ENCODE peak calls at places on chromosomes 11 and 22, in six cellular contexts. One of them, this sample, is unnamed.

GRCh38 chr11:5242933-5243844 is 6.5 kb downstream of the HBG1 start:
- DNase-seq in left lung: no peak
- DNase-seq in psoas muscle: no peak
- DNase-seq in left ventricle myocardium inferior: no peak
- DNase-seq in heart right ventricle: no peak
- DNase-seq in choroid plexus epithelial cell: peak; percentile 64
- DNase-seq in this sample: peak; percentile 41

GRCh38 chr11:102615077-102615893 is 9.8 kb downstream of the MMP20 start:
- DNase-seq in left lung: no peak
- DNase-seq in psoas muscle: no peak
- DNase-seq in left ventricle myocardium inferior: no peak
- DNase-seq in heart right ventricle: no peak
- DNase-seq in choroid plexus epithelial cell: no peak
- DNase-seq in this sample: no peak

GRCh38 chr22:43050995-43051394 is 36.0 kb upstream of the PACSIN2 start:
- DNase-seq in left lung: no peak
- DNase-seq in psoas muscle: no peak
- DNase-seq in left ventricle myocardium inferior: no peak
- DNase-seq in heart right ventricle: no peak
- DNase-seq in choroid plexus epithelial cell: no peak
- DNase-seq in this sample: no peak

GRCh38 chr11:64742940-64743590 is 877 bp downstream of the RASGRP2 start:
- DNase-seq in left lung: peak; percentile 81
- DNase-seq in psoas muscle: peak; percentile 93
- DNase-seq in left ventricle myocardium inferior: peak; percentile 84
- DNase-seq in heart right ventricle: peak; percentile 77
- DNase-seq in choroid plexus epithelial cell: peak; percentile 92
- DNase-seq in this sample: peak; percentile 45

GRCh38 chr11:113634940-113635575 is 71.0 kb downstream of the TMPRSS5 start:
- DNase-seq in left lung: no peak
- DNase-seq in psoas muscle: no peak
- DNase-seq in left ventricle myocardium inferior: no peak
- DNase-seq in heart right ventricle: no peak
- DNase-seq in choroid plexus epithelial cell: no peak
- DNase-seq in this sample: no peak

GRCh38 chr11:69545976-69546617 is 64.6 kb downstream of the LINC01488 start:
- DNase-seq in left lung: no peak
- DNase-seq in psoas muscle: no peak
- DNase-seq in left ventricle myocardium inferior: no peak
- DNase-seq in heart right ventricle: no peak
- DNase-seq in choroid plexus epithelial cell: no peak
- DNase-seq in this sample: no peak

GRCh38 chr11:93476796-93477195 is 66.4 kb downstream of the SMCO4 start:
- DNase-seq in left lung: no peak
- DNase-seq in psoas muscle: no peak
- DNase-seq in left ventricle myocardium inferior: no peak
- DNase-seq in heart right ventricle: no peak
- DNase-seq in choroid plexus epithelial cell: peak; percentile 64
- DNase-seq in this sample: no peak

GRCh38 chr11:123231263-123231662 is 36.2 kb upstream of the CLMP start:
- DNase-seq in left lung: no peak
- DNase-seq in psoas muscle: no peak
- DNase-seq in left ventricle myocardium inferior: no peak
- DNase-seq in heart right ventricle: no peak
- DNase-seq in choroid plexus epithelial cell: peak; percentile 63
- DNase-seq in this sample: no peak

GRCh38 chr11:36009469-36009868 is 65.6 kb downstream of the LDLRAD3 start:
- DNase-seq in left lung: no peak
- DNase-seq in psoas muscle: no peak
- DNase-seq in left ventricle myocardium inferior: no peak
- DNase-seq in heart right ventricle: no peak
- DNase-seq in choroid plexus epithelial cell: peak; percentile 80
- DNase-seq in this sample: peak; percentile 79

GRCh38 chr11:73077454-73077853 is 64.7 kb downstream of the FCHSD2 start:
- DNase-seq in left lung: no peak
- DNase-seq in psoas muscle: no peak
- DNase-seq in left ventricle myocardium inferior: no peak
- DNase-seq in heart right ventricle: no peak
- DNase-seq in choroid plexus epithelial cell: no peak
- DNase-seq in this sample: peak; percentile 9

GRCh38 chr11:68449951-68450350 is 10.6 kb upstream of the PPP6R3 start:
- DNase-seq in left lung: no peak
- DNase-seq in psoas muscle: no peak
- DNase-seq in left ventricle myocardium inferior: no peak
- DNase-seq in heart right ventricle: no peak
- DNase-seq in choroid plexus epithelial cell: no peak
- DNase-seq in this sample: no peak

GRCh38 chr22:22401381-22401780 is 107.2 kb downstream of the ZNF280B start:
- DNase-seq in left lung: no peak
- DNase-seq in psoas muscle: no peak
- DNase-seq in left ventricle myocardium inferior: no peak
- DNase-seq in heart right ventricle: no peak
- DNase-seq in choroid plexus epithelial cell: no peak
- DNase-seq in this sample: no peak

GRCh38 chr11:66410191-66410590 is 10.6 kb upstream of the NPAS4 start:
- DNase-seq in left lung: no peak
- DNase-seq in psoas muscle: no peak
- DNase-seq in left ventricle myocardium inferior: no peak
- DNase-seq in heart right ventricle: no peak
- DNase-seq in choroid plexus epithelial cell: no peak
- DNase-seq in this sample: no peak

GRCh38 chr11:66407651-66408050 is 13.2 kb upstream of the NPAS4 start:
- DNase-seq in left lung: no peak
- DNase-seq in psoas muscle: no peak
- DNase-seq in left ventricle myocardium inferior: no peak
- DNase-seq in heart right ventricle: no peak
- DNase-seq in choroid plexus epithelial cell: no peak
- DNase-seq in this sample: no peak

GRCh38 chr11:66408488-66409214 is 12.2 kb upstream of the NPAS4 start:
- DNase-seq in left lung: peak; percentile 84
- DNase-seq in psoas muscle: peak; percentile 93
- DNase-seq in left ventricle myocardium inferior: peak; percentile 87
- DNase-seq in heart right ventricle: peak; percentile 87
- DNase-seq in choroid plexus epithelial cell: peak; percentile 90
- DNase-seq in this sample: peak; percentile 95

GRCh38 chr11:66411323-66411722 is 9.5 kb upstream of the NPAS4 start:
- DNase-seq in left lung: no peak
- DNase-seq in psoas muscle: no peak
- DNase-seq in left ventricle myocardium inferior: no peak
- DNase-seq in heart right ventricle: no peak
- DNase-seq in choroid plexus epithelial cell: no peak
- DNase-seq in this sample: no peak

DNA sequence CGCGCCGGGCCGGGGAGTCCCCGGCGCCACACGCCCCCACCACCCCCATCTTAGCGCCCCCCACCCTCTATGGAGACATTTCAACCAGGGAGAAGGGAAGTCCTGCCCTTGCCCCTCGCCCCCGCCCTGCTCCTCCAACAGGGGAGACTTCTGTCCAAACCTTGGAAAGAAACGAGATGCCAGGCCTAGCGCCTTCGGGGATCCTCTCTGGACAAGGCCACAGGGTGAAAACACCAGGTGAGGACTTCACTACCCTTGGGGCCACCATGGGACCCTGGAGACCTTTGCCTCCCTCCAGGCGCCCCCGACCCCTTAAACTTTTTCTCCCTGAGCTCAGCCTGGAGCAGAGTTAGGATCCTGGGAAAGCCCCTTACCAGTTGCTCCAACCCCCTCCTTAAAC is 11.6 kb upstream of the NPAS4 start:
- DNase-seq in left lung: no peak
- DNase-seq in psoas muscle: no peak
- DNase-seq in left ventricle myocardium inferior: no peak
- DNase-seq in heart right ventricle: no peak
- DNase-seq in choroid plexus epithelial cell: no peak
- DNase-seq in this sample: no peak
- H3K4me3 ChIP-seq in left lung: peak overlapping the region; percentile 27
- H3K4me3 ChIP-seq in psoas muscle: peak overlapping the region; percentile 59
- H3K4me3 ChIP-seq in left ventricle myocardium inferior: peak overlapping the region; percentile 64
- H3K4me3 ChIP-seq in heart right ventricle: peak overlapping the region; percentile 10
- H3K4me3 ChIP-seq in choroid plexus epithelial cell: no peak overlapping the region
- H3K4me3 ChIP-seq in this sample: no peak overlapping the region

GRCh38 chr22:29353860-29354259 is 34.5 kb downstream of the AP1B1 start:
- DNase-seq in left lung: no peak
- DNase-seq in psoas muscle: peak; percentile 38
- DNase-seq in left ventricle myocardium inferior: no peak
- DNase-seq in heart right ventricle: no peak
- DNase-seq in choroid plexus epithelial cell: no peak
- DNase-seq in this sample: no peak

GRCh38 chr22:29359469-29359868 is 28.9 kb downstream of the AP1B1 start:
- DNase-seq in left lung: no peak
- DNase-seq in psoas muscle: peak; percentile 85
- DNase-seq in left ventricle myocardium inferior: peak; percentile 58
- DNase-seq in heart right ventricle: peak; percentile 64
- DNase-seq in choroid plexus epithelial cell: peak; percentile 77
- DNase-seq in this sample: peak; percentile 78
- TF ChIP-seq CTCF in left lung: peak; percentile 42
- TF ChIP-seq CTCF in psoas muscle: peak; percentile 74
- TF ChIP-seq CTCF in left ventricle myocardium inferior: peak; percentile 83
- TF ChIP-seq CTCF in heart right ventricle: peak; percentile 73
- TF ChIP-seq CTCF in choroid plexus epithelial cell: peak; percentile 90
- TF ChIP-seq CTCF in this sample: peak; percentile 78

GRCh38 chr11:57310091-57310490 is 14.7 kb downstream of the TNKS1BP1 start:
- DNase-seq in left lung: no peak
- DNase-seq in psoas muscle: peak; percentile 64
- DNase-seq in left ventricle myocardium inferior: no peak
- DNase-seq in heart right ventricle: no peak
- DNase-seq in choroid plexus epithelial cell: no peak
- DNase-seq in this sample: no peak
- H3K4me3 ChIP-seq in left lung: no peak overlapping the region
- H3K4me3 ChIP-seq in psoas muscle: peak overlapping the region; percentile 68
- H3K4me3 ChIP-seq in left ventricle myocardium inferior: peak overlapping the region; percentile 68
- H3K4me3 ChIP-seq in heart right ventricle: no peak overlapping the region
- H3K4me3 ChIP-seq in choroid plexus epithelial cell: no peak overlapping the region
- H3K4me3 ChIP-seq in this sample: no peak overlapping the region

GRCh38 chr11:70700871-70701270 is 302.5 kb downstream of the CTTN start:
- DNase-seq in left lung: no peak
- DNase-seq in psoas muscle: no peak
- DNase-seq in left ventricle myocardium inferior: no peak
- DNase-seq in heart right ventricle: no peak
- DNase-seq in choroid plexus epithelial cell: no peak
- DNase-seq in this sample: no peak
- TF ChIP-seq CTCF in left lung: no peak
- TF ChIP-seq CTCF in psoas muscle: no peak
- TF ChIP-seq CTCF in left ventricle myocardium inferior: no peak
- TF ChIP-seq CTCF in heart right ventricle: no peak
- TF ChIP-seq CTCF in choroid plexus epithelial cell: no peak
- TF ChIP-seq CTCF in this sample: no peak

DNA sequence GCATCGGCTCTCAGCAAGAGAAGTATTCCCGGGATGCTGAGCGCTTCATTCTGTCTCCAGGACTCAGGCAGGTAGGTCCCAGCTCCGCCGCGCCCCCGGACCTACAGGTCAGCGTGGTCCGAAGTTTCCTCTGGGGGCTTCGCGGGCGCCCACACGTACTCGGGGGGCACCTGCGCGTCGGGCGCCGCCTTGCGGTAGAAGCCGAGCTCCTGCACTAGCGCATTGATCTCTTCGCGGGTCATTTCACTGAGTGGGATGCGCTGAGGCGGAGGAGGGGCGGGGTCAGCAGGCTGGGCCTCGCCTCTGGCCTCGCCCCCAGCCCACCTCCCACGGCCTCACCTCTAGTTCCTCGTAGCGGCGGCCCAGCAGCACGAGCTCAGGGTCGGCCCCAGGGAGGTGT is 2.5 kb downstream of the SELENOM start:
- DNase-seq in left lung: no peak
- DNase-seq in psoas muscle: no peak
- DNase-seq in left ventricle myocardium inferior: no peak
- DNase-seq in heart right ventricle: peak; percentile 15
- DNase-seq in choroid plexus epithelial cell: no peak
- DNase-seq in this sample: peak; percentile 14
- H3K4me3 ChIP-seq in left lung: no peak overlapping the region
- H3K4me3 ChIP-seq in psoas muscle: no peak overlapping the region
- H3K4me3 ChIP-seq in left ventricle myocardium inferior: no peak overlapping the region
- H3K4me3 ChIP-seq in heart right ventricle: no peak overlapping the region
- H3K4me3 ChIP-seq in choroid plexus epithelial cell: no peak overlapping the region
- H3K4me3 ChIP-seq in this sample: no peak overlapping the region

GRCh38 chr11:63708764-63709163 is 27.5 kb downstream of the RTN3 start:
- DNase-seq in left lung: no peak
- DNase-seq in psoas muscle: no peak
- DNase-seq in left ventricle myocardium inferior: no peak
- DNase-seq in heart right ventricle: no peak
- DNase-seq in choroid plexus epithelial cell: no peak
- DNase-seq in this sample: no peak
- TF ChIP-seq CTCF in left lung: no peak
- TF ChIP-seq CTCF in psoas muscle: no peak
- TF ChIP-seq CTCF in left ventricle myocardium inferior: no peak
- TF ChIP-seq CTCF in heart right ventricle: no peak
- TF ChIP-seq CTCF in choroid plexus epithelial cell: no peak
- TF ChIP-seq CTCF in this sample: no peak

GRCh38 chr11:124762624-124763155 is 600 bp upstream of the ESAM start:
- DNase-seq in left lung: no peak
- DNase-seq in psoas muscle: no peak
- DNase-seq in left ventricle myocardium inferior: no peak
- DNase-seq in heart right ventricle: no peak
- DNase-seq in choroid plexus epithelial cell: no peak
- DNase-seq in this sample: no peak
- H3K4me3 ChIP-seq in left lung: peak overlapping the region; percentile 64
- H3K4me3 ChIP-seq in psoas muscle: peak overlapping the region; percentile 74
- H3K4me3 ChIP-seq in left ventricle myocardium inferior: peak overlapping the region; percentile 82
- H3K4me3 ChIP-seq in heart right ventricle: peak overlapping the region; percentile 81
- H3K4me3 ChIP-seq in choroid plexus epithelial cell: peak overlapping the region; percentile 55
- H3K4me3 ChIP-seq in this sample: peak overlapping the region; percentile 46

DNA sequence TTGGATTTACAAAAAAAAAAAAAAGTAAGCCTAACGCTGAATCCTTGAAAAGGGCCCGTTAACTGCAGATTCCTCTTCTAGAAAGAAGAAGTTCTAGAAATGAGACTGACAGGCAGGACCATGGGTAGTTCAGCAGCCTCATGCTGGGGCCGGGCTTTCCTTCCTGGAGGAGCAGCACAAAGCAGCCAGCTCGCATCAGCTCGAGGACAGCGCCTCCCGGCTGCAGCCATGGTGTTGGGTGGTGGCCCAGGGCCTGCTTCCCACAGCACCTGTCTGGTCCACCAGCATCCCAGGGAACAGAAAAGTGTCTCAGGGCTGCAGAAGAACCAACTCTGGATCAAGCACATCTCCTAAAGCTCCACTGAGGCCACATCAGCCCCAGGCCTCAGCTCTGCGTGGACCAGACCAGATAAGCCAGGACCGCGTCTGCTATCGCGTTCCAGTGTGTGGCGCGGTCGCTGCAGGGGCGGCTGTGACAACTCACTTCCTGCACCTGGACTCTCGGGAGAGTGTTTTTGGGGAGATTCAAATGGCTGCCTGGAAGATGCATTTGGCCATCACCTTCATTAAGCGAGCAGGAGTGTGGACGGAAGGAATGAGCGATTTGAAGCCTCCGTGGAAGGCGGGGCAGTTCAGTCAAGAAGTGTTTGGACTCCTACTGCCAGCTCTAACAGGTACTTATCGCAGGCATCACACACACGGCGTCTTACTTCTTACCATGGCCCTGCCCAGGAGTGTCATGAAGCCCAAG is 53.5 kb downstream of the MYH9 start:
- DNase-seq in left lung: no peak
- DNase-seq in psoas muscle: no peak
- DNase-seq in left ventricle myocardium inferior: peak; percentile 61
- DNase-seq in heart right ventricle: no peak
- DNase-seq in choroid plexus epithelial cell: no peak
- DNase-seq in this sample: no peak
- TF ChIP-seq CTCF in left lung: no peak
- TF ChIP-seq CTCF in psoas muscle: peak; percentile 3
- TF ChIP-seq CTCF in left ventricle myocardium inferior: peak; percentile 37
- TF ChIP-seq CTCF in heart right ventricle: peak; percentile 10
- TF ChIP-seq CTCF in choroid plexus epithelial cell: peak; percentile 36
- TF ChIP-seq CTCF in this sample: peak; percentile 23

This sample was measured in cardiac fibroblast.